ENCODE peak calls at places on chromosomes 12 and 14, in four cellular contexts. J, Y, L and P are unnamed samples.

GRCh38 chr12:120961604-120962486 is 16.5 kb upstream of the HNF1A start:
- DNase-seq in Y (no peak), J (no peak), L (no peak), P (no peak)

GRCh38 chr14:68458840-68459469 is 333.9 kb downstream of the ZFP36L1 start:
- DNase-seq in Y (peak), L (no peak), J (no peak), P (peak)

GRCh38 chr12:121388421-121388981 is 11.4 kb upstream of the RNF34 start:
- DNase-seq in J (no peak), Y (peak), L (no peak), P (no peak)

GRCh38 chr12:122834229-122834920 is 882 bp upstream of the HIP1R start:
- DNase-seq in L (no peak), J (peak), Y (peak), P (no peak)

GRCh38 chr12:65948320-65949008 is 124.2 kb downstream of the HMGA2 start:
- DNase-seq in Y (peak), L (no peak), J (peak), P (peak)

GRCh38 chr12:56488041-56488955 is at the start of gene GLS2:
- DNase-seq in J (no peak), L (no peak), Y (peak), P (peak)

GRCh38 chr12:115468087-115468510 is 784.1 kb upstream of the TBX3 start:
- DNase-seq in Y (peak), L (no peak), J (no peak), P (no peak)

GRCh38 chr14:65637780-65638179 is 225.2 kb downstream of the FUT8 start:
- DNase-seq in Y (peak), L (peak), J (no peak), P (no peak)

GRCh38 chr14:96077983-96078686 is 39.0 kb downstream of the C14orf132 start:
- DNase-seq in J (no peak), L (no peak), Y (peak), P (no peak)

GRCh38 chr14:57182760-57183503 is 85.8 kb downstream of the EXOC5 start:
- DNase-seq in J (peak), L (peak), Y (peak), P (no peak)

GRCh38 chr12:45674181-45674580 is 55.3 kb upstream of the ARID2 start:
- DNase-seq in L (no peak), Y (no peak), J (no peak), P (no peak)

GRCh38 chr12:52182456-52182855 is 9.4 kb downstream of the KRT80 start:
- DNase-seq in Y (no peak), L (no peak), J (no peak), P (no peak)

GRCh38 chr12:26043139-26044006 is 81.5 kb downstream of the BHLHE41 start:
- DNase-seq in Y (no peak), J (no peak), L (no peak), P (peak)

GRCh38 chr14:25032092-25032784 is 17.7 kb downstream of the STXBP6 start:
- DNase-seq in J (no peak), L (peak), Y (no peak), P (no peak)

GRCh38 chr12:53227341-53227740 is 4.7 kb downstream of the RARG start:
- DNase-seq in J (no peak), L (no peak), Y (no peak), P (no peak)

GRCh38 chr12:74889563-74890236 is 319.9 kb downstream of the KCNC2 start:
- DNase-seq in L (no peak), J (peak), Y (peak), P (no peak)

GRCh38 chr14:75342762-75343599 is 64.4 kb downstream of the FOS start:
- DNase-seq in J (no peak), L (peak), Y (no peak), P (no peak)

GRCh38 chr14:26328766-26329165 is 269.1 kb downstream of the NOVA1 start:
- DNase-seq in J (no peak), Y (no peak), L (no peak), P (peak)

GRCh38 chr12:129614221-129614885 is 289.5 kb downstream of the TMEM132D start:
- DNase-seq in Y (no peak), L (no peak), J (no peak), P (no peak)

GRCh38 chr12:113208041-113208934 is 13.0 kb upstream of the TPCN1 start:
- DNase-seq in L (peak), Y (no peak), J (no peak), P (no peak)

GRCh38 chr14:105149146-105149781 is 19.3 kb downstream of the JAG2 start:
- DNase-seq in J (no peak), L (no peak), Y (no peak), P (no peak)

GRCh38 chr14:100065161-100065871 is at the start of gene EVL:
- DNase-seq in Y (no peak), L (peak), J (no peak), P (no peak)

GRCh38 chr12:32471601-32472001 is 72.2 kb downstream of the FGD4 start:
- DNase-seq in J (no peak), Y (no peak), L (no peak), P (no peak)

GRCh38 chr12:122352394-122352793 is 70.1 kb downstream of the CLIP1 start:
- DNase-seq in J (no peak), L (no peak), Y (no peak), P (no peak)

GRCh38 chr12:8603858-8604257 is 8.8 kb downstream of the AICDA start:
- DNase-seq in L (no peak), Y (no peak), J (no peak), P (no peak)

GRCh38 chr14:21541413-21542074 is 15.4 kb upstream of the SALL2 start:
- DNase-seq in J (no peak), Y (no peak), L (no peak), P (no peak)

GRCh38 chr14:98444077-98444476 is 827.9 kb downstream of the BCL11B start:
- DNase-seq in J (no peak), Y (no peak), L (no peak), P (no peak)

GRCh38 chr14:104072586-104072985 is 12.9 kb upstream of the ASPG start:
- DNase-seq in L (no peak), J (no peak), Y (peak), P (no peak)

GRCh38 chr14:104076743-104077142 is 8.8 kb upstream of the ASPG start:
- DNase-seq in Y (no peak), J (no peak), L (no peak), P (no peak)

GRCh38 chr14:104073764-104074163 is 11.7 kb upstream of the ASPG start:
- DNase-seq in L (peak), J (no peak), Y (no peak), P (no peak)

GRCh38 chr14:104078031-104078455 is 7.5 kb upstream of the ASPG start:
- DNase-seq in Y (peak), L (peak), J (peak), P (peak)

GRCh38 chr14:104075530-104076151 is 9.9 kb upstream of the ASPG start:
- DNase-seq in L (peak), J (no peak), Y (no peak), P (no peak)
- TF ChIP-seq CTCF in L (peak), J (peak), Y (no peak), P (peak)

GRCh38 chr14:35333347-35333730 is 41.2 kb downstream of the PSMA6 start:
- DNase-seq in J (no peak), L (no peak), Y (no peak), P (no peak)
- H3K4me3 ChIP-seq in J (no peak), L (no peak), Y (no peak), P (no peak)

GRCh38 chr14:93104961-93105360 is 10.8 kb downstream of the ITPK1 start:
- DNase-seq in Y (no peak), J (no peak), L (no peak), P (no peak)
- TF ChIP-seq CTCF in Y (no peak), J (no peak), L (peak), P (no peak)

GRCh38 chr12:12558291-12558690 is 4.4 kb downstream of the DUSP16 start:
- DNase-seq in J (no peak), Y (no peak), L (no peak), P (no peak)

GRCh38 chr12:12561305-12562015 is 1.2 kb downstream of the DUSP16 start:
- DNase-seq in Y (peak), J (no peak), L (peak), P (no peak)

GRCh38 chr12:12560587-12561304 is 1.9 kb downstream of the DUSP16 start:
- DNase-seq in Y (peak), J (no peak), L (peak), P (peak)

GRCh38 chr12:12557733-12558132 is 4.9 kb downstream of the DUSP16 start:
- DNase-seq in L (no peak), Y (no peak), J (no peak), P (no peak)

DNA sequence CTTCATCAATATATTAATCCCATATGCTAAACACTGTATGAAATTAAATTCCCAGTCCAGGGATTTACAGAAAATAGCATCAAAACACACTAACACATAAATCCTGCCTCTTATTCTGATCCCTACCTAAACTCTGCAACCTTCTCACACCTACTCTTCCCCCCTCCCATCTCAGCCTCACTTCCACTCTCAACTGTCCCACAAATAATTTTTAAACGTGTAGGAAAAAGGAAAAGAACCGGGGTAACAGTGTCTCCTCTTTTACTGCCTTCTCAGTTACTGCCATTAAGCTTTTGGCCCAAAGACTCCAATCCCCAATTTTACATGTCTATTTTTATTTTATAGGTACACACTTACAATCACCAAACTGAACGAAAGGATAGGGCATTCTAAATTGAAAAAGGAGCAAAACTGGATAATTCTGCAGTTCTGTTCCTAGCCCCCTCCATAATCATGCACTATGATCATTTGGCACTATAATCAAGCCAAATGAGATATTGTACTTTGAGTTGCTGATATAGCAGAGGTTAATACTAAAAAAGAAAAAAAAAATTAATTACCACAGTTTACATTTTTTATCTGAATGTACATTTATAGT is 2.9 kb downstream of the DUSP16 start:
- DNase-seq in J (no peak), L (no peak), Y (no peak), P (no peak)
- H3K4me3 ChIP-seq in J (no peak), L (peak), Y (peak), P (peak)

DNA sequence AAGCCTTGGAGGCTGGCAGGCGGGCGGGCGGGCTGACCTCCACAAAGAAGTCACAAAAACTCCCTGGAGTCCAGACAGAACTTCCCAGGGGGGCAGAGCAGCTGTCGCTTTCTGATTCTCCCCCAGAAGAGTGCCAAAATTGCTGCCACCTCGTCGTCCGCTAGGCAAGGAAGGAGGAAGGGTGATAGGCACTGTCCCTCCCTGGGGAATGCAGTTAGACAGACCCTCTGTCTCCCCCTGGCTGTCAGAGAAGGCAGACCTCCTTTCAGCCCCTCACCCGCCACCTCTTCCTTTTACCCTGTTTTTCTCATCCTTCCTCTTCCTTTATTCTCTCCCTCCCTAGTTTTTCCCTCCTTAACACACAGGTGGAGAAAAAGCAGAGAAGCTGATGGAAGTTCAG is 18.7 kb downstream of the GRIN2B start:
- DNase-seq in L (peak), J (peak), Y (no peak), P (no peak)
- TF ChIP-seq CTCF in L (peak), J (peak), Y (peak), P (peak)